ENCODE peak calls at places on chromosomes 7 and 10, in four cellular contexts. F is IMR-90, O is mesendoderm, S is H1. K is an unnamed sample.

GRCh38 chr7:92748509-92748908 is 87.9 kb downstream of the CDK6 start:
- DNase-seq in F (no peak), O (no peak), S (no peak), K (no peak)

GRCh38 chr7:118918556-118918955 is 694.1 kb downstream of the ANKRD7 start:
- DNase-seq in F (peak), O (peak), S (no peak), K (no peak)

GRCh38 chr10:129531195-129531968 is 64.3 kb downstream of the MGMT start:
- DNase-seq in F (peak), O (peak), S (no peak), K (no peak)

GRCh38 chr10:45354261-45354660 is 19.8 kb upstream of the ALOX5 start:
- DNase-seq in F (no peak), O (no peak), S (no peak), K (no peak)

GRCh38 chr10:44627591-44628354 is 242.9 kb upstream of the CXCL12 start:
- DNase-seq in F (peak), O (peak), S (no peak), K (no peak)

GRCh38 chr10:14880201-14880600 is 1.5 kb downstream of the SUV39H2 start:
- DNase-seq in F (no peak), O (peak), S (no peak), K (no peak)

GRCh38 chr7:100429637-100430449 is at the start of gene MEPCE:
- DNase-seq in F (peak), O (peak), S (peak), K (peak)

GRCh38 chr10:103759100-103759781 is 96.1 kb downstream of the SH3PXD2A start:
- DNase-seq in F (peak), O (no peak), S (no peak), K (no peak)

GRCh38 chr10:84333864-84334451 is 5.6 kb downstream of the CCSER2 start:
- DNase-seq in F (peak), O (peak), S (no peak), K (no peak)

GRCh38 chr7:78317371-78317770 is 518.8 kb downstream of the PHTF2 start:
- DNase-seq in F (no peak), O (no peak), S (no peak), K (no peak)

GRCh38 chr7:28958235-28958945 is at the start of gene TRIL:
- DNase-seq in F (peak), O (peak), S (peak), K (peak)

GRCh38 chr10:72080042-72081035 is 8.0 kb downstream of the SPOCK2 start:
- DNase-seq in F (no peak), O (peak), S (peak), K (no peak)

GRCh38 chr7:14691597-14692203 is 210.9 kb downstream of the DGKB start:
- DNase-seq in F (peak), O (peak), S (peak), K (peak)

GRCh38 chr7:155269766-155270585 is 27.7 kb upstream of the INSIG1 start:
- DNase-seq in F (peak), O (no peak), S (no peak), K (no peak)

GRCh38 chr7:42694894-42695553 is 216.8 kb downstream of the C7orf25 start:
- DNase-seq in F (no peak), O (no peak), S (no peak), K (no peak)

GRCh38 chr7:93245525-93246432 is 13.6 kb downstream of the VPS50 start:
- DNase-seq in F (peak), O (peak), S (no peak), K (no peak)

GRCh38 chr7:28338041-28338440 is 74.3 kb upstream of the CREB5 start:
- DNase-seq in F (no peak), O (no peak), S (no peak), K (no peak)

GRCh38 chr7:22219036-22219435 is 137.9 kb downstream of the RAPGEF5 start:
- DNase-seq in F (no peak), O (no peak), S (no peak), K (no peak)

GRCh38 chr7:122059516-122059915 is 84.5 kb downstream of the AASS start:
- DNase-seq in F (no peak), O (no peak), S (no peak), K (no peak)

GRCh38 chr7:112869111-112869774 is 79.0 kb upstream of the TMEM168 start:
- DNase-seq in F (peak), O (peak), S (peak), K (peak)

GRCh38 chr7:155182406-155182970 is 112.4 kb downstream of the HTR5A start:
- DNase-seq in F (no peak), O (no peak), S (no peak), K (no peak)

GRCh38 chr7:21730399-21730798 is 187.6 kb downstream of the DNAH11 start:
- DNase-seq in F (no peak), O (no peak), S (no peak), K (no peak)

GRCh38 chr10:11934262-11934661 is 108.3 kb downstream of the UPF2 start:
- DNase-seq in F (no peak), O (no peak), S (no peak), K (no peak)

GRCh38 chr10:105700327-105700726 is 1059.2 kb downstream of the SORCS3 start:
- DNase-seq in F (no peak), O (peak), S (no peak), K (no peak)

DNA sequence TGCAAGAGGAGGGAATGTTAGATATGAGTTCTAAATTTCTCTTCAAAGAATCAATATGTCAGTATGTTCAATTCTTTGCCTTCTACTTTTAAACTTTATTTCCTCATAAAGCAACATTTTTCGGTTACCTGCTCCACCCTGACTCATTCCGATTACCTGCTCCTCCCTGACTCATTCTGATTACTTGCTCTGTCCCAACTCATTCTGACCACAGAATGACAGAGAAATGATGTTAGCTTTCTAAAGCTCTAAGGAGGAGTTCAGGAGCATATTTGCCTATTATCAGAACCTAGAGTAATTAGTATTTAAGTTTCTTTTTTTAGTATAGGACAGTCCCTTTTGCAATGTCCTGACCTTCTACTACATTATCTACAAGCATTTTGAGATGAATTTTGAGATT is 24.5 kb upstream of the PPP1R9A start:
- DNase-seq in F (no peak), O (no peak), S (no peak), K (no peak)
- H3K56ac ChIP-seq in F (no peak), O (no peak), S (no peak), K (no peak)

DNA sequence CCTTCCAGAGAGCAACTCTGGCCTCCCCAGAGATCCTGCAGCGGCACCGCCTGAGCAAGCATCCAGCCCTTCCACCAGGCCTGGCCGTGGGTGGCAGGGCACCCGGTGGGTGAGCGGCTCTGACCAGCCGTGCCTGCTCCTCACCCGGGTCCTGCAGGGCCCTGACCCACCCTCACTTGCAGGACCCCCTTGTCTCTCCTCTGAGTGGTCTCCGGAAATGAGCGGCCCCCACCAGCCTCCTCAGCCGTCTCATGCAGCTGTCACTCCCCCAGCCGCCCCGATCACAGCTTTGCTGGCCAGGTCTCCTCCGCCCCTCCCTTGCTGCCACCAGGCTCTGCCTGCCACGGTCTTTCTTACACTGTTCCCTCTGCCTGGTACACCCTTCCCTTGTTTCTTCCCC is 218.2 kb downstream of the TCERG1L start:
- DNase-seq in F (no peak), O (no peak), S (no peak), K (no peak)
- H2BK5ac ChIP-seq in F (no peak), O (no peak), S (peak), K (no peak)

DNA sequence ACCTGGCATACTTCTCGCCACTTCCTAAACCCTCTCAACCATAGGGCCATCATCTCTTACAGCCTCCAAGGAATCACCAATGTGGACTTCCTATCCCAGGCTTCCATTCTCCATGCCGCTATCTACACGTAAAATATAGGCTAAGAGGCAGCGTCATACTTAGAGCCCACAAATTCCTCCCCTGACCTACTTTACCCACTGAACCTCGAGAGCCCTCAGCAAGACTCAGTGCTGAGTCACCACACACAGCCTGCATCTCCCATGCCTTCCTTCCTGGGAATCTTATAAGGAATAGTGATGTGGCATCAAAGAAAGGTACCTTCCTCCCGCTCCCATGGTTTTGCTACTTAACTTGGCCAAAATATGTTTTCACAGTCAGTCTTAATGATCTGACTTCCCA is 435.6 kb upstream of the NFE2L3 start:
- DNase-seq in F (peak), O (no peak), S (no peak), K (no peak)
- H2BK120ac ChIP-seq in F (no peak), O (no peak), S (no peak), K (no peak)

GRCh38 chr10:3692331-3692860 is 92.6 kb downstream of the KLF6 start:
- DNase-seq in F (no peak), O (peak), S (no peak), K (no peak)

GRCh38 chr10:3687510-3688081 is 97.4 kb downstream of the KLF6 start:
- DNase-seq in F (peak), O (no peak), S (no peak), K (no peak)

GRCh38 chr10:3693031-3693714 is 91.8 kb downstream of the KLF6 start:
- DNase-seq in F (no peak), O (peak), S (no peak), K (no peak)

GRCh38 chr10:3689871-3690510 is 95.0 kb downstream of the KLF6 start:
- DNase-seq in F (peak), O (no peak), S (no peak), K (no peak)

GRCh38 chr10:3691482-3691881 is 93.5 kb downstream of the KLF6 start:
- DNase-seq in F (peak), O (no peak), S (no peak), K (no peak)
- H3K56ac ChIP-seq in F (no peak), O (no peak), S (no peak), K (no peak)

GRCh38 chr10:29948971-29949370 is 110.4 kb downstream of the JCAD start:
- DNase-seq in F (no peak), O (no peak), S (no peak), K (no peak)
- H2BK5ac ChIP-seq in F (peak), O (no peak), S (no peak), K (no peak)

DNA sequence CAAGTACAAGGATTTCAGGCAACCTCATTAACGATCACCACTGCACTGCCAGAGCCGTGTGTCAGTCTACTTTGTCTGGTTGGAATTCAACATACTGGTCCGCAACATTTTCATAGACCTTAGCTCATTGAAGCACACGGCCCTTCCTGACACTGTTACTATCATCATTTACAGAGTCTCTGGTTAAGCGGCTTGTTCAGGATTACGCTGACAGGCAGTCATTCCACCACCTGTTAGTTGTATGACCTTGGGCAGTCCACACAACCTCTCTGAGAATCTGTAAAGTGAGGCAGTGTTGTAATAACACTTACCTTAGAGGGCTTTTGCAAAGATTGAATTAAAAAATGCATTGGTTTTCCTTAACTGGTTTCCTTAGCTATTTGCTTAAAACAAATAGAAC is 112.6 kb downstream of the AOAH start:
- DNase-seq in F (no peak), O (no peak), S (no peak), K (no peak)
- H2BK120ac ChIP-seq in F (no peak), O (no peak), S (no peak), K (no peak)

DNA sequence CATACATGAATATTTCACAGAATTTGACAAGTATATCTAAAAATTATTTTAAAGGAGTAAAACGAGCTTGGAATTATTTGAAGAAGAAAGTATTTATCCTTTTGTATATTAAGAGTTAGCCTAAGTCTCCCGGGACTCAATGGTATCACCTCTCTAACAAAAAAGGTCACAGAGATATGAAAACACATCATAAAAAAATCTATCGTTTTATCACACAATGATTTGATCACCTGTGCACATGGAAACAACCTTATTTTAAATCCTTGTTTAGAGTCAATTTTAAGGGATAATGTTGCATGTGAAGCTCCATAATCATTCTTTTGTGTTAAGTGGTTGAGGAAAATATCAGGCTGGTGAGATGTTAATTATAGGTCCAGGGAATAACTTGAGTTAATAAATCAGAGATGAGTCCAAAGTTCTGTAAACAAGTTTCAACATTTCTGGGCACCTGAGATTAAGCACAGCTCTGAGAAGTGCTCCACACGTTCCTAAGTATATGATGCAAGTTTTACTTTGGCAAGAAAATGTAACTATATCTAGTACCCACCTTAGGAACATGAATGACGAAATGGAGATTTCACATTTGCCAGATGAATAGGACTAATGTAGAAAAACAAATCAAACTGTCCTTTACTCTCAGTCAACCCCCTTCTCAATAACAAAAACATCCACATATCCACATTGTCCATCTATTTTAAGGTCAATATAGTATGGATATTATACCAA is 148.5 kb upstream of the AKR1E2 start:
- DNase-seq in F (peak), O (no peak), S (no peak), K (no peak)
- H3K56ac ChIP-seq in F (no peak), O (no peak), S (no peak), K (no peak)

GRCh38 chr7:71604818-71605414 is 473.0 kb downstream of the GALNT17 start:
- DNase-seq in F (no peak), O (no peak), S (no peak), K (no peak)

GRCh38 chr7:71598553-71598952 is 466.6 kb downstream of the GALNT17 start:
- DNase-seq in F (no peak), O (no peak), S (no peak), K (no peak)

GRCh38 chr7:71601840-71602239 is 469.9 kb downstream of the GALNT17 start:
- DNase-seq in F (no peak), O (no peak), S (no peak), K (no peak)
- H2BK5ac ChIP-seq in F (no peak), O (no peak), S (no peak), K (no peak)

DNA sequence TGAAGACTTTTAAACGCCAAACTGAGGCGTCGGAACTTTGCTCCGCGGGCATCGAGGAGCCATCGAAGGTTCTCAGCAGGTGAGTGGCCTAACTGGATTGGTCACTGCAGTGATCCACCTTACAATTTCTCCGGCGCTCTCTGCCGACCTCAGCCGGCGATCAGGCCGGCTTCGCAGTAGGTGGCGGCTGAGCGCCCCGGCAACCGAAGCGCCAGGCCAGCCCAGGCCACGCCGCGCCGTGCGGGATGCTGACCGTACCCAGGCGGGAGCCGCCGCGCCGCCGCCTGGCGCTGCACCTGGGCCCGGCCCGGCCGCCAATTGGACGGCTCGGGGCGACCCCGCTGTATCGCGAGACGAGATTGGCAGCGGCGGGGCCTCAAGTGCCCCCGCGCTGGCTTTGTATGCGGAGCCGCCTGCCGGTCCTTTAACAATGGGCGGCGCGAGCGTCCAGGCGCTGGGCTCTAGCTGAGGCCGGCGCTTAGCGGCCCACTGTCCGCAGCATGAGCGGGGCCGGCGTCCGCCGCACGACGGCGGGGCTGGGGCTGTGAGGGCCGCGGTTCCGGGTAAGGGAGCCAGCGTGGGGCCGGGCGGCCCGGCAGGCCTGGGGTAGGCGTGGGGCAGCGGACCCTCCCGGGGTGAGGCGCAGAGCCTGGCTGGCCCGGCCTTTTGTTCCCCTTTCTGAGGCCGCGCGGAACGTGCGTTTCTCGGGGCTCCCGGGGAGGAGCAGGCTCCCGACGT is at the start of gene CCNJ:
- DNase-seq in F (peak), O (peak), S (peak), K (peak)
- H2BK120ac ChIP-seq in F (peak), O (peak), S (peak), K (no peak)

GRCh38 chr10:21843645-21844044 is 159.9 kb downstream of the DNAJC1 start:
- DNase-seq in F (no peak), O (no peak), S (no peak), K (no peak)

DNA sequence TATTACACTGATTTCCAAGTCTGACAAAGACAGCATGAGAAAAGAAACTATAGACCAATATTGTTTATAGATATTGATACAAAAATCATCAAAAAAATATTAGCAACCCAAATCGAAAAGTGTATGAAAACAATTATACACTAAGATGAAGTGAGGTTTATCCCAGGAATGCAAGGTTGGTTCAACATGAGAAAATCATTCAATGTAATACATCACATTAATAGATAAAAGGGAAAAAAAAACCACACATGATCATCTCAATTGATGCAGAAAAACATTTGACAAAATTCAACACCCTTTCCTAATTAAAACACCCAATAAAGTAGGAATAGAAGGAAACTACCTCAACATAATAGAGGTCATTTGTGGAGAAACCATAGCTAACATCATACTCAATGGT is 153.9 kb downstream of the DNAJC1 start:
- DNase-seq in F (no peak), O (no peak), S (no peak), K (no peak)
- H3K56ac ChIP-seq in F (no peak), O (no peak), S (no peak), K (no peak)